ENCODE peak calls at places on chromosome 6, in five cellular contexts. One of them, this sample, is unnamed.

GRCh38 chr6:11778042-11778441 is 561 bp downstream of the ADTRP start:
- DNase-seq in GM10248: no peak
- DNase-seq in KBM-7: no peak
- DNase-seq in NCI-H510A treated with DMSO at 0.1 percent for 48 hours: no peak
- DNase-seq in NCI-H1694: no peak
- DNase-seq in this sample: no peak

GRCh38 chr6:121847806-121848522 is 412.5 kb downstream of the GJA1 start:
- DNase-seq in GM10248: no peak
- DNase-seq in KBM-7: no peak
- DNase-seq in NCI-H510A treated with DMSO at 0.1 percent for 48 hours: no peak
- DNase-seq in NCI-H1694: no peak
- DNase-seq in this sample: no peak

GRCh38 chr6:156881687-156882629 is 104.8 kb downstream of the ARID1B start:
- DNase-seq in GM10248: no peak
- DNase-seq in KBM-7: no peak
- DNase-seq in NCI-H510A treated with DMSO at 0.1 percent for 48 hours: no peak
- DNase-seq in NCI-H1694: no peak
- DNase-seq in this sample: no peak

GRCh38 chr6:170444811-170445211 is 108.3 kb downstream of the PSMB1 start:
- DNase-seq in GM10248: no peak
- DNase-seq in KBM-7: no peak
- DNase-seq in NCI-H510A treated with DMSO at 0.1 percent for 48 hours: no peak
- DNase-seq in NCI-H1694: no peak
- DNase-seq in this sample: no peak

GRCh38 chr6:158611039-158611438 is 33.5 kb downstream of the DYNLT1 start:
- DNase-seq in GM10248: no peak
- DNase-seq in KBM-7: no peak
- DNase-seq in NCI-H510A treated with DMSO at 0.1 percent for 48 hours: no peak
- DNase-seq in NCI-H1694: no peak
- DNase-seq in this sample: no peak

GRCh38 chr6:22956029-22956715 is 386.8 kb downstream of the HDGFL1 start:
- DNase-seq in GM10248: no peak
- DNase-seq in KBM-7: no peak
- DNase-seq in NCI-H510A treated with DMSO at 0.1 percent for 48 hours: peak
- DNase-seq in NCI-H1694: no peak
- DNase-seq in this sample: no peak

GRCh38 chr6:168147205-168147738 is 68.3 kb upstream of the FRMD1 start:
- DNase-seq in GM10248: no peak
- DNase-seq in KBM-7: no peak
- DNase-seq in NCI-H510A treated with DMSO at 0.1 percent for 48 hours: peak
- DNase-seq in NCI-H1694: no peak
- DNase-seq in this sample: no peak

GRCh38 chr6:109672827-109673226 is 18.2 kb downstream of the AK9 start:
- DNase-seq in GM10248: no peak
- DNase-seq in KBM-7: no peak
- DNase-seq in NCI-H510A treated with DMSO at 0.1 percent for 48 hours: no peak
- DNase-seq in NCI-H1694: no peak
- DNase-seq in this sample: no peak

GRCh38 chr6:161462148-161462547 is 188.3 kb upstream of the AGPAT4 start:
- DNase-seq in GM10248: no peak
- DNase-seq in KBM-7: no peak
- DNase-seq in NCI-H510A treated with DMSO at 0.1 percent for 48 hours: no peak
- DNase-seq in NCI-H1694: no peak
- DNase-seq in this sample: no peak

GRCh38 chr6:144008501-144009245 is 614 bp upstream of the PLAGL1 start:
- DNase-seq in GM10248: no peak
- DNase-seq in KBM-7: no peak
- DNase-seq in NCI-H510A treated with DMSO at 0.1 percent for 48 hours: no peak
- DNase-seq in NCI-H1694: no peak
- DNase-seq in this sample: peak

GRCh38 chr6:5361371-5361770 is 100.1 kb downstream of the FARS2 start:
- DNase-seq in GM10248: no peak
- DNase-seq in KBM-7: no peak
- DNase-seq in NCI-H510A treated with DMSO at 0.1 percent for 48 hours: no peak
- DNase-seq in NCI-H1694: no peak
- DNase-seq in this sample: no peak

GRCh38 chr6:150761771-150762170 is 103.7 kb upstream of the MTHFD1L start:
- DNase-seq in GM10248: no peak
- DNase-seq in KBM-7: no peak
- DNase-seq in NCI-H510A treated with DMSO at 0.1 percent for 48 hours: no peak
- DNase-seq in NCI-H1694: no peak
- DNase-seq in this sample: no peak

This sample was measured in H9.